ENCODE peak calls at places on chromosomes 3 and 15, in four cellular contexts. One of them, this sample, is unnamed.

GRCh38 chr3:22360977-22361376 is 610.0 kb upstream of the ZNF385D start:
- DNase-seq in heart right ventricle: no peak
- DNase-seq in GM23338: no peak
- DNase-seq in right lobe of liver: no peak
- DNase-seq in this sample: no peak

GRCh38 chr15:96329403-96329981 is 1.0 kb upstream of the NR2F2 start:
- DNase-seq in heart right ventricle: no peak
- DNase-seq in GM23338: no peak
- DNase-seq in right lobe of liver: no peak
- DNase-seq in this sample: no peak

GRCh38 chr3:14440531-14441239 is 38.3 kb downstream of the SLC6A6 start:
- DNase-seq in heart right ventricle: no peak
- DNase-seq in GM23338: peak; percentile 77
- DNase-seq in right lobe of liver: no peak
- DNase-seq in this sample: no peak

GRCh38 chr3:76986876-76987513 is 52.9 kb upstream of the ROBO2 start:
- DNase-seq in heart right ventricle: no peak
- DNase-seq in GM23338: no peak
- DNase-seq in right lobe of liver: no peak
- DNase-seq in this sample: no peak

GRCh38 chr3:50268703-50269451 is at the start of gene SEMA3B:
- DNase-seq in heart right ventricle: peak; percentile 66
- DNase-seq in GM23338: no peak
- DNase-seq in right lobe of liver: no peak
- DNase-seq in this sample: no peak

GRCh38 chr3:11976976-11977375 is 27.2 kb upstream of the SYN2 start:
- DNase-seq in heart right ventricle: no peak
- DNase-seq in GM23338: no peak
- DNase-seq in right lobe of liver: no peak
- DNase-seq in this sample: no peak

GRCh38 chr3:164418426-164418825 is 659.9 kb downstream of the SI start:
- DNase-seq in heart right ventricle: no peak
- DNase-seq in GM23338: no peak
- DNase-seq in right lobe of liver: no peak
- DNase-seq in this sample: no peak

GRCh38 chr15:98144388-98144787 is 183.9 kb downstream of the ARRDC4 start:
- DNase-seq in heart right ventricle: no peak
- DNase-seq in GM23338: no peak
- DNase-seq in right lobe of liver: no peak
- DNase-seq in this sample: no peak

GRCh38 chr15:23866832-23867231 is 179.7 kb upstream of the NDN start:
- DNase-seq in heart right ventricle: no peak
- DNase-seq in GM23338: peak; percentile 47
- DNase-seq in right lobe of liver: no peak
- DNase-seq in this sample: no peak

GRCh38 chr3:28590851-28591250 is 242.2 kb upstream of the AZI2 start:
- DNase-seq in heart right ventricle: no peak
- DNase-seq in GM23338: no peak
- DNase-seq in right lobe of liver: no peak
- DNase-seq in this sample: no peak

DNA sequence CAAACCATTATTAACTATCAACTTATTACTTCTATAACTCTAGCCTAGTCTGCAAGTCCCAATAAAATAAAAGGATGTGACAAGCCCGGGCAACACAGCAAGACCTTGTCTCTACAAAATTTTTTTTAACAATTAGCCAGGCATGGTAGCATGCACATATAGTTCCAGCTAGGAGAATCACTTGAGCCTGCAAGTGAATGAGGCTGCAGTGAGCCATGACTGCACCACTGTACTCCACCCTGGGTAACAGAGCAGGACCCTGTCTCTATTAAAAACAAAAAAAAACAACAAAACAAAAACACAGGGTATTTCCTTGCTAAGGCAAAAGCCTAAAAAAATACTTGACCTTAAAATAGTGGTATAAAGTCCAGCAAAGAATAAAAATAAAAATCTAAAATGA is 31.4 kb downstream of the ANKRD28 start:
- DNase-seq in heart right ventricle: no peak
- DNase-seq in GM23338: no peak
- DNase-seq in right lobe of liver: no peak
- DNase-seq in this sample: no peak
- H3K4me3 ChIP-seq in heart right ventricle: no peak overlapping the region
- H3K4me3 ChIP-seq in GM23338: no peak overlapping the region
- H3K4me3 ChIP-seq in right lobe of liver: no peak overlapping the region
- H3K4me3 ChIP-seq in this sample: no peak overlapping the region

DNA sequence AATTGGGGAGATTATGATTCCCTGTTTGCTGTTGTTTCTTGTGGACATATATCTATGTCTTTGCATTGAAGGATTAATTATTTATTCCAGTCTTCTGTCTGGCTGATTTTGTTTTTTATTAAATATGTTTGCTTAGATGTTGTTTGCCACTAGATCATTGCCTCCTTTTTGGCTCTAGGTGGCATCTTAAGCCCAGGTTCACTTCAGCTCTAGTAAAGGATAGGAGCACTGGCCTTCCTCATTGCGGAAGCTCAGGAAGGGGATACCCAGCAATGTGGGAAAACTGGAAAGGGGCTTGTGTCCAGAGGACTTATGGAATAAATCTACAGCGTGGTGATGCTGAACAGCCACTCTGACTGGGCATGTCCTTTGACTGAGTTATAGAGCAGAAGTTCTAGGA is 821.6 kb downstream of the PDCD6IP start:
- DNase-seq in heart right ventricle: no peak
- DNase-seq in GM23338: peak; percentile 60
- DNase-seq in right lobe of liver: no peak
- DNase-seq in this sample: no peak
- TF ChIP-seq CTCF in heart right ventricle: no peak
- TF ChIP-seq CTCF in GM23338: peak; percentile 78
- TF ChIP-seq CTCF in right lobe of liver: no peak
- TF ChIP-seq CTCF in this sample: peak; percentile 37

GRCh38 chr3:184584001-184584891 is 22.7 kb downstream of the EPHB3 start:
- DNase-seq in heart right ventricle: no peak
- DNase-seq in GM23338: peak; percentile 77
- DNase-seq in right lobe of liver: no peak
- DNase-seq in this sample: no peak
- H3K4me3 ChIP-seq in heart right ventricle: peak overlapping the region; percentile 68
- H3K4me3 ChIP-seq in GM23338: peak overlapping the region; percentile 66
- H3K4me3 ChIP-seq in right lobe of liver: peak overlapping the region; percentile 35
- H3K4me3 ChIP-seq in this sample: peak overlapping the region; percentile 66

GRCh38 chr3:53845103-53845880 is 927 bp downstream of the CHDH start:
- DNase-seq in heart right ventricle: peak; percentile 43
- DNase-seq in GM23338: peak; percentile 92
- DNase-seq in right lobe of liver: no peak
- DNase-seq in this sample: no peak

GRCh38 chr3:53844262-53845102 is 1.7 kb downstream of the CHDH start:
- DNase-seq in heart right ventricle: no peak
- DNase-seq in GM23338: no peak
- DNase-seq in right lobe of liver: no peak
- DNase-seq in this sample: no peak

GRCh38 chr3:53845881-53846133 is 412 bp downstream of the CHDH start:
- DNase-seq in heart right ventricle: no peak
- DNase-seq in GM23338: no peak
- DNase-seq in right lobe of liver: no peak
- DNase-seq in this sample: no peak

GRCh38 chr3:53846851-53847155 is 435 bp downstream of the IL17RB start:
- DNase-seq in heart right ventricle: no peak
- DNase-seq in GM23338: no peak
- DNase-seq in right lobe of liver: no peak
- DNase-seq in this sample: no peak

DNA sequence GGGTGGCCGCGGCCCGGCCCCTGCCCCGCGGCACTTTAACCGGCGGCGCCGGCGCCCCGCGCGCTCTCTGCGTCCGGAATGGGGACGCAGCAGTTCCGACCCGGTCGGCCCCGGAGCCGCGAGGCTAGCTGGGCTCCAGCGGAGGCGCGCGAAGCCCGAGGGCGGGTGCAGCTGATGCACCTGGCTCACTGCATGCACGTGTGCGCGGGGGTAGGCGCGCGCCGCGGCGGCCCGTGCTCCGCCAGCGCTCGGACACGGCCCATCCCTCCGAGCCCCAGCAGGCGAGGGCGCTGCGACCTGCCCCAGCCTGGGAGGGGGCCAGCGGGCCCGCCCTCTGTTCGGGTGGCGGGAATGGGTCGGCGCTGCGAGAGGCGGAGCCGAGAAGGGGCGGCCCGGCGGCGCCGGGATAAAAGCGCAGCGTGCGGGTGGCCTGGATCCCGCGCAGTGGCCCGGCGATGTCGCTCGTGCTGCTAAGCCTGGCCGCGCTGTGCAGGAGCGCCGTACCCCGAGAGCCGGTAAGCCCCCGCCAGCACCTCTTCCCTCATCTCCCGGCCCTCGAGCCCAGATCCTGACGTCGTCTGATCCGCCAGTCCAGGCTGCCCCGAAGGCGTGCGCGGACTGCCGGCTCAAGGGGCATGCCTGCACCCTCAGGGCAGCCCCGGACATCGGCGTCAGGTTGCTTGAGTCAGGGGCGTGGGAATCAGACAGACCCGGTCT is at the start of the genes CHDH and IL17RB:
- DNase-seq in heart right ventricle: peak; percentile 65
- DNase-seq in GM23338: peak; percentile 78
- DNase-seq in right lobe of liver: peak; percentile 91
- DNase-seq in this sample: no peak
- TF ChIP-seq CTCF in heart right ventricle: no peak
- TF ChIP-seq CTCF in GM23338: peak; percentile 23
- TF ChIP-seq CTCF in right lobe of liver: no peak
- TF ChIP-seq CTCF in this sample: no peak

GRCh38 chr3:49005998-49006397 is 1.2 kb upstream of the WDR6 start:
- DNase-seq in heart right ventricle: no peak
- DNase-seq in GM23338: no peak
- DNase-seq in right lobe of liver: no peak
- DNase-seq in this sample: no peak
- H3K4me3 ChIP-seq in heart right ventricle: peak overlapping the region; percentile 80
- H3K4me3 ChIP-seq in GM23338: peak overlapping the region; percentile 99
- H3K4me3 ChIP-seq in right lobe of liver: peak overlapping the region; percentile 94
- H3K4me3 ChIP-seq in this sample: peak overlapping the region; percentile 70

DNA sequence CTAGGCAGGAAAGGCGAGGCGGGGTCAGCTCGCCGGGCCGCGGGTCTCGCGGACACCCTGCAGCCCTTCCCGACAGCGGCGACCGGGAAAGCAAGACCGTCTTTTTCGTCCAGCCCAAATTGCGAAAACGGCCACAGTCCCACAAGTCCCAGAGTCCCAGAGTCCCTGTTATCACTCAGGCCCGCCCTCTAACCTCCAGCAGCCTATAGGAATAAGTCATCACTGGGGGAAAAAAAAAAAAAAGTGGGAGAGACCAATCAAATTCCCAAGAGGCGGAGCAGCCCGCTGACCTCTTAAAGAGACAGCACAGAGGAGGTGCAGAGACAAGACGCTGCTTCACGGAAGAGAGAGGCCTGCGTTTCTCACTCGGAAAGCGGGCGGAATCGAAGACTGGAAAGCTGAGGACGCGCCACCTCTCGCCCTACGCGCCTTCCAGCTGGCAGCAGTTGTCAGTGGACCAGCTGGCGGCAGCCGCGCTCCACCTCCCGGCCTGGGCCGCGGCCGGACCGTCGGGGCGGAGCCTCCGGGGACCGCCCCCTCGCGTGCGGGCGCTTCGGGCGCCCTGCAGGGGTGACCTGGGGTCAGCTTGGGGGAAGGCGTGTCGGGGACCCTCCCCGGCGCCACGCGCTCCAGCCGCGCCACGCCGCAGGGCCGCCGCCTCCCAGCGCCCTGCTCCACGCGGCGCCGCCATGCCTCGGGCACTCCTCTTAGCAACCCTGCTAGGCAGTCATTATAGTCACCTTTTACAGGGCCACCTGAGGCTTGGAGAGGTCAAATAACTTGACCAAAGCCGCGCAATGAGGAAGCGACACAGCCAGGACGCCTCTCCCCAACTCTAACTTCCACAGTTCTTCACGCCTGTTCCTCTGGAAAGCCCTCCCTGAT is at the start of gene TPRA1:
- DNase-seq in heart right ventricle: peak; percentile 85
- DNase-seq in GM23338: peak; percentile 98
- DNase-seq in right lobe of liver: peak; percentile 87
- DNase-seq in this sample: peak; percentile 90
- TF ChIP-seq CTCF in heart right ventricle: peak; percentile 26
- TF ChIP-seq CTCF in GM23338: peak; percentile 20
- TF ChIP-seq CTCF in right lobe of liver: peak; percentile 26
- TF ChIP-seq CTCF in this sample: peak; percentile 31

DNA sequence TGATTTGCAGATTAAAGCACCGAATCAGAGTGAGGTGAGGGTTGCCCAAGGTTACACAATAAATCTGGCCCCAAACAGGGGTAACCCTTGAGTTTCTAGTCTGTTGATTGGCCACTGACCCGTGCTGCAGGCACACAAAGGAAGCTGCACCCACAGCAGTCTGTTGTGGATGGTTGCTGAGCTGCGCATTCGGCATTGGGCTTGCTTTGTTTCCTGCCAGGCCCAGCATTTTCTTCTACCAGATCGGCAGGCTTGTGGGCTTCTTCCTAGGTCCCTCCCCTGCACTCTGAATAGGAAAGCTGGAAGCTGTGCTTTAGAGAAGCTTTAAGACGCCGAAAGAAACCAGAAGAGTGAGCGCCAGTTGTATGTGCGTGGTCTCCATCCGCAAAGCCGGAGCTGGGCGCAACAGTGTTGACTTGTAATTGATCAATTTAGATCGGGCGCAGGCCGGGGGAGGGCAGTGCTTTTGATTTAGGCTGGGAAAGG is 12.1 kb downstream of the B3GNT5 start:
- DNase-seq in heart right ventricle: peak; percentile 21
- DNase-seq in GM23338: peak; percentile 78
- DNase-seq in right lobe of liver: no peak
- DNase-seq in this sample: no peak
- H3K4me3 ChIP-seq in heart right ventricle: peak overlapping the region; percentile 36
- H3K4me3 ChIP-seq in GM23338: peak overlapping the region; percentile 44
- H3K4me3 ChIP-seq in right lobe of liver: no peak overlapping the region
- H3K4me3 ChIP-seq in this sample: peak overlapping the region; percentile 18

This sample was measured in epithelial cell of proximal tubule.